ENCODE peak calls at places on chromosome 13, in four cellular contexts. L is endothelial cell of umbilical vein, P is K562, R is neural progenitor cell. X is an unnamed sample. For H3K27me3 and H3K4me1, the result is how much of the 10 kb centered on the place peaks cover.

GRCh38 chr13:113766035-113766800 is 7.2 kb downstream of the TMEM255B start:
- DNase-seq in L (no peak), P (no peak), R (no peak), X (no peak)

GRCh38 chr13:51520524-51520923 is 63.7 kb upstream of the WDFY2 start:
- DNase-seq in L (no peak), P (no peak), R (no peak), X (no peak)

GRCh38 chr13:41053384-41053826 is 7.9 kb upstream of the WBP4 start:
- DNase-seq in L (no peak), P (no peak), R (no peak), X (no peak)

GRCh38 chr13:100944791-100945345 is 270.3 kb upstream of the TMTC4 start:
- DNase-seq in R (no peak), P (no peak), L (no peak), X (no peak)

GRCh38 chr13:102868366-102868936 is 22.6 kb downstream of the ERCC5 start:
- DNase-seq in R (no peak), P (no peak), L (no peak), X (no peak)

GRCh38 chr13:46473806-46474205 is 79.2 kb upstream of the LRCH1 start:
- DNase-seq in R (no peak), L (no peak), P (no peak), X (no peak)

GRCh38 chr13:71867101-71867814 is at the start of gene DACH1:
- DNase-seq in L (peak), P (peak), R (peak), X (peak)

GRCh38 chr13:35791191-35791902 is 314.9 kb upstream of the MAB21L1 start:
- DNase-seq in P (no peak), L (no peak), R (no peak), X (no peak)

GRCh38 chr13:40031031-40031430 is 375.6 kb downstream of the COG6 start:
- DNase-seq in R (no peak), L (peak), P (no peak), X (peak)

GRCh38 chr13:109275848-109276247 is 510.5 kb downstream of the IRS2 start:
- DNase-seq in L (no peak), P (no peak), R (peak), X (peak)

GRCh38 chr13:36259361-36260137 is 38.1 kb downstream of the CCDC169 start:
- DNase-seq in P (no peak), R (no peak), L (no peak), X (peak)

GRCh38 chr13:52651880-52652169 is 811 bp upstream of the SUGT1 start:
- DNase-seq in P (no peak), R (no peak), L (no peak), X (no peak)

GRCh38 chr13:40589285-40590109 is 76.9 kb downstream of the FOXO1 start:
- DNase-seq in P (no peak), R (peak), L (peak), X (peak)

GRCh38 chr13:94431987-94432386 is 47.5 kb downstream of the DCT start:
- DNase-seq in R (no peak), P (no peak), L (no peak), X (no peak)

GRCh38 chr13:101986316-101986715 is 415.5 kb downstream of the FGF14 start:
- DNase-seq in P (no peak), L (no peak), R (no peak), X (no peak)

GRCh38 chr13:59766236-59766635 is 397.5 kb downstream of the DIAPH3 start:
- DNase-seq in P (no peak), R (no peak), L (no peak), X (no peak)

GRCh38 chr13:95480131-95480545 is 72.4 kb upstream of the CLDN10 start:
- DNase-seq in P (no peak), L (peak), R (no peak), X (peak)

GRCh38 chr13:84417426-84417825 is 535.2 kb upstream of the SLITRK1 start:
- DNase-seq in R (no peak), L (no peak), P (no peak), X (no peak)

GRCh38 chr13:72062566-72062965 is 195.6 kb upstream of the DACH1 start:
- DNase-seq in P (no peak), R (peak), L (peak), X (no peak)

DNA sequence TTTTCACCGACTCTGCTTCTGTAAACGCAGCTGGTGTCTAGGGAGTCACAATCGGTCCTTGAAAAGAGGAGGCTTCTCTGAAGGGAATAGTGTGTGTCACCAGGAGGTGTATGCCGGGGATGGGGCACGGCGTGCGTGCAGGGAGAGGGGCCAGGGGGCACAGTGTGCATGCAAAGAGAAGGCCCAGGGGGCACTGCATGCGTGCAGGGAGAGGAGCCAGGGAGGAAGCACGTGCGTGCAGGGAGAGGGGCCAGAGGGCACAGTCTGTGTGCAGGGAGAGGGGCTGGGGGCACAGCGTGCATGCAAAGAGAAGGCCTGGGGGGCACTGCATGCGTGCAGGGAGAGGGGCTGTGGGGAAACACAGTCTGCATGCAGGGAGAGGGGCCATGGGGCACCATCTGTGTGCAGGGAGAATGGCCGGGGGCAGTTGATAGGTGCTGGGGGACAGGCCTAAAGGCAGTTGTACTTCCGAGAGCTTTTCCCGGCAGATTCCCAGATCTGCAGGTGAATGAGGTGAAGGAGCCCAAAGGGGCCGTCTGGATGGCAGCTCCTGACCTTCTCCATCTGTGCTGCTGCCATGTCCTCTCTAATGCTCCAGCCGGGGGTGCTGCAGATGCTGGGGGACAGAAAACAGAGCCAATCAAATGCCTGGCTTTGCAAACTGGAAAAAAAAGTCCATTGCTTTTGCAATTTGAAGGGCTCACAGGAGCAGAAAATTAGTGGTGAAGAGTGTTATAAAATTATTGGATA is 36.4 kb downstream of the ATP11A start:
- DNase-seq in R (no peak), P (no peak), L (no peak), X (no peak)
- TF ChIP-seq EZH2 in R (no peak), P (no peak), L (no peak), X (no peak)

GRCh38 chr13:98541701-98542203 is 35.2 kb downstream of the STK24 start:
- DNase-seq in L (peak), R (no peak), P (no peak), X (no peak)

GRCh38 chr13:98544105-98544710 is 32.7 kb downstream of the STK24 start:
- DNase-seq in R (no peak), P (no peak), L (no peak), X (no peak)

GRCh38 chr13:98543380-98544104 is 33.4 kb downstream of the STK24 start:
- DNase-seq in R (no peak), P (no peak), L (no peak), X (no peak)

GRCh38 chr13:98541211-98541610 is 35.7 kb downstream of the STK24 start:
- DNase-seq in P (no peak), R (no peak), L (peak), X (no peak)

GRCh38 chr13:98542568-98543379 is 34.1 kb downstream of the STK24 start:
- DNase-seq in R (no peak), P (no peak), L (no peak), X (peak)
- H3K27me3 ChIP-seq in R (under half), P (under half), L (under half), X (under half)

DNA sequence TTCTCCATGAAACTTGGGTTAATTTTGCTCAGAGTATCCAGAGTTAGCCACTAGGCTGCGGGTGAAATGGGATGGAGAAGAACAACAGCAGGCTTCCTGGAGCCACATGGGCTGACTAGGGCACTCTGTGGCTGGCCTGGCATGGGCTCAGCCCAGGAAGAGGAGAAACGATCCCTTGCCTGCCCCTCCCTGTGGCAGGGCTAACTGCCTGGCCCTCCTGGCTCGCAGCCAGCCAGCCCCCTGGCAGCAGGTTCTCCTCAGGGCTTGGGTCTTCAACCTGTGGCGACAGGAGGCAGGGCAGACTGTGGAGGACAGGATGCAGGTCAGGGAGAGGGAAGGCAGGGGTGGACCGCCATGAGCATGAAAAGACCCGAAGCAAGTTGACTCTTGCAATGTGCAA is 78.7 kb upstream of the GPR183 start:
- DNase-seq in R (no peak), L (no peak), P (no peak), X (no peak)
- H3K4me1 ChIP-seq in R (under half), L (under half), P (under half), X (under half)

GRCh38 chr13:61252213-61252612 is 163.4 kb downstream of the PCDH20 start:
- DNase-seq in P (no peak), R (no peak), L (no peak), X (peak)
- TF ChIP-seq EZH2 in P (no peak), R (no peak), L (no peak), X (no peak)